ENCODE peak calls at places on chromosomes 16 and 17, in six cellular contexts. Q, G, H, E, M and S are unnamed samples.

GRCh38 chr17:20280832-20281231 is 186.5 kb downstream of the LGALS9B start:
- DNase-seq in Q (no peak), G (no peak), H (no peak), E (no peak), M (no peak), S (no peak)

GRCh38 chr16:67173323-67173722 is 3.0 kb downstream of the NOL3 start:
- DNase-seq in Q (no peak), G (no peak), H (no peak), E (peak; percentile 22), M (no peak), S (no peak)

GRCh38 chr17:38958756-38959155 is 8.4 kb downstream of the FBXO47 start:
- DNase-seq in Q (no peak), G (no peak), H (no peak), E (no peak), M (no peak), S (peak; percentile 28)

GRCh38 chr17:73481672-73482071 is 162.6 kb downstream of the SDK2 start:
- DNase-seq in Q (no peak), G (no peak), H (no peak), E (no peak), M (peak; percentile 69), S (no peak)

GRCh38 chr16:769201-769769 is 8.8 kb downstream of the MSLN start:
- DNase-seq in Q (no peak), G (no peak), H (no peak), E (no peak), M (peak; percentile 30), S (no peak)

GRCh38 chr16:52002021-52002420 is 544.9 kb downstream of the TOX3 start:
- DNase-seq in Q (no peak), G (no peak), H (no peak), E (no peak), M (no peak), S (no peak)

GRCh38 chr17:45077643-45078042 is 16.5 kb downstream of the NMT1 start:
- DNase-seq in Q (peak; percentile 98), G (no peak), H (no peak), E (no peak), M (no peak), S (no peak)

GRCh38 chr17:81577278-81578000 is 25.3 kb upstream of the FAAP100 start:
- DNase-seq in Q (peak; percentile 20), G (no peak), H (no peak), E (peak; percentile 15), M (no peak), S (peak; percentile 47)

GRCh38 chr16:81180578-81180977 is 57.9 kb upstream of the BCO1 start:
- DNase-seq in Q (no peak), G (no peak), H (no peak), E (no peak), M (no peak), S (no peak)

GRCh38 chr16:85781685-85782370 is 17.5 kb downstream of the EMC8 start:
- DNase-seq in Q (no peak), G (no peak), H (peak; percentile 32), E (no peak), M (peak; percentile 83), S (peak; percentile 66)

GRCh38 chr16:67006930-67007658 is 18.7 kb downstream of the CES4A start:
- DNase-seq in Q (no peak), G (no peak), H (no peak), E (peak; percentile 61), M (no peak), S (peak; percentile 29)

GRCh38 chr17:56995776-56996175 is 17.8 kb downstream of the SCPEP1 start:
- DNase-seq in Q (no peak), G (no peak), H (no peak), E (no peak), M (no peak), S (no peak)

GRCh38 chr17:65193305-65194293 is 56.4 kb downstream of the RGS9 start:
- DNase-seq in Q (no peak), G (peak; percentile 16), H (no peak), E (no peak), M (no peak), S (peak; percentile 48)

GRCh38 chr17:68020451-68020779 is 15.1 kb upstream of the KPNA2 start:
- DNase-seq in Q (no peak), G (peak; percentile 8), H (no peak), E (no peak), M (no peak), S (no peak)

GRCh38 chr17:32124985-32125847 is 17.1 kb upstream of the RHOT1 start:
- DNase-seq in Q (no peak), G (no peak), H (no peak), E (no peak), M (no peak), S (no peak)

GRCh38 chr16:19132898-19133297 is 19.1 kb downstream of the ITPRIPL2 start:
- DNase-seq in Q (no peak), G (no peak), H (no peak), E (no peak), M (no peak), S (peak; percentile 21)

GRCh38 chr16:85004587-85005205 is 6.6 kb downstream of the ZDHHC7 start:
- DNase-seq in Q (no peak), G (no peak), H (no peak), E (peak; percentile 93), M (no peak), S (peak; percentile 95)

GRCh38 chr16:89607453-89607852 is 6.0 kb upstream of the DPEP1 start:
- DNase-seq in Q (no peak), G (no peak), H (no peak), E (no peak), M (no peak), S (no peak)

GRCh38 chr17:7023576-7024401 is 939 bp downstream of the BCL6B start:
- DNase-seq in Q (no peak), G (peak; percentile 100), H (peak; percentile 50), E (peak; percentile 82), M (no peak), S (peak; percentile 32)

GRCh38 chr16:30557397-30557949 is 701 bp downstream of the ZNF764 start:
- DNase-seq in Q (no peak), G (no peak), H (no peak), E (no peak), M (no peak), S (no peak)

GRCh38 chr17:9669551-9670008 is 24.3 kb downstream of the USP43 start:
- DNase-seq in Q (no peak), G (no peak), H (no peak), E (no peak), M (no peak), S (no peak)

GRCh38 chr16:56999409-57000270 is 10.3 kb downstream of the NLRC5 start:
- DNase-seq in Q (no peak), G (no peak), H (no peak), E (no peak), M (no peak), S (peak; percentile 53)

GRCh38 chr16:82440336-82440735 is 186.4 kb upstream of the CDH13 start:
- DNase-seq in Q (no peak), G (no peak), H (no peak), E (no peak), M (no peak), S (no peak)

GRCh38 chr17:74017461-74017860 is 186.0 kb upstream of the RPL38 start:
- DNase-seq in Q (no peak), G (no peak), H (no peak), E (no peak), M (no peak), S (no peak)

GRCh38 chr17:72710185-72710584 is 382.3 kb downstream of the SLC39A11 start:
- DNase-seq in Q (no peak), G (no peak), H (no peak), E (peak; percentile 56), M (no peak), S (no peak)

GRCh38 chr17:77728871-77729270 is 229.6 kb upstream of the TNRC6C start:
- DNase-seq in Q (no peak), G (no peak), H (no peak), E (no peak), M (no peak), S (no peak)

GRCh38 chr17:10435096-10435495 is 13.3 kb upstream of the MYH8 start:
- DNase-seq in Q (no peak), G (no peak), H (no peak), E (no peak), M (no peak), S (peak; percentile 39)

GRCh38 chr17:76383645-76384221 is 676 bp upstream of the SPHK1 start:
- DNase-seq in Q (peak; percentile 81), G (peak; percentile 75), H (no peak), E (no peak), M (no peak), S (peak; percentile 59)

GRCh38 chr16:3675601-3676130 is 21.2 kb downstream of the DNASE1 start:
- DNase-seq in Q (no peak), G (no peak), H (no peak), E (no peak), M (no peak), S (no peak)

GRCh38 chr17:31391496-31391949 is at the start of gene RAB11FIP4:
- DNase-seq in Q (peak; percentile 7), G (peak; percentile 28), H (peak; percentile 23), E (no peak), M (peak; percentile 42), S (no peak)

GRCh38 chr16:83995756-83996155 is 27.7 kb downstream of the NECAB2 start:
- DNase-seq in Q (no peak), G (peak; percentile 25), H (peak; percentile 79), E (peak; percentile 13), M (peak; percentile 95), S (peak; percentile 34)

GRCh38 chr16:26475579-26475978 is 591.1 kb upstream of the C16orf82 start:
- DNase-seq in Q (no peak), G (no peak), H (no peak), E (no peak), M (no peak), S (no peak)

GRCh38 chr17:1467898-1468492 is 12.0 kb upstream of the CRK start:
- DNase-seq in Q (no peak), G (no peak), H (no peak), E (no peak), M (no peak), S (no peak)

GRCh38 chr17:68238894-68239293 is 8.9 kb upstream of the AMZ2 start:
- DNase-seq in Q (no peak), G (no peak), H (no peak), E (no peak), M (peak; percentile 36), S (no peak)

GRCh38 chr17:29461807-29462206 is 71.6 kb downstream of the TAOK1 start:
- DNase-seq in Q (no peak), G (no peak), H (no peak), E (no peak), M (peak; percentile 36), S (no peak)

GRCh38 chr17:42541041-42541833 is 5.2 kb downstream of the NAGLU start:
- DNase-seq in Q (no peak), G (peak; percentile 41), H (no peak), E (peak; percentile 55), M (no peak), S (peak; percentile 64)

GRCh38 chr16:27193300-27193990 is 9.9 kb upstream of the KDM8 start:
- DNase-seq in Q (no peak), G (no peak), H (no peak), E (no peak), M (no peak), S (no peak)